ENCODE peak calls at places on chromosomes 1 and 21, in four cellular contexts. S is upper lobe of left lung, V is uterus, M is Peyer's patch. I is an unnamed sample.

GRCh38 chr1:112997781-112998180 is 41.8 kb upstream of the SLC16A1 start:
- DNase-seq in S (no peak), V (no peak), M (no peak), I (no peak)

GRCh38 chr1:35049116-35049515 is 17.4 kb upstream of the ZMYM6 start:
- DNase-seq in V (no peak), M (no peak), S (no peak), I (no peak)

GRCh38 chr1:36125129-36125991 is at the start of gene COL8A2:
- DNase-seq in V (peak; percentile 66), M (no peak), S (no peak), I (no peak)

GRCh38 chr1:17926906-17927305 is 171.8 kb downstream of the ACTL8 start:
- DNase-seq in S (no peak), V (no peak), M (no peak), I (no peak)

GRCh38 chr1:5983361-5984103 is 8.7 kb downstream of the NPHP4 start:
- DNase-seq in M (no peak), V (no peak), S (no peak), I (no peak)

GRCh38 chr1:201645956-201646355 is 107.0 kb downstream of the NAV1 start:
- DNase-seq in S (no peak), M (no peak), V (no peak), I (no peak)

GRCh38 chr1:24964811-24965570 is 34.9 kb upstream of the RUNX3 start:
- DNase-seq in S (peak; percentile 62), V (no peak), M (peak; percentile 95), I (no peak)

GRCh38 chr1:154318386-154318785 is 2.5 kb upstream of the AQP10 start:
- DNase-seq in M (no peak), V (no peak), S (no peak), I (no peak)

GRCh38 chr1:58460469-58460868 is 86.1 kb downstream of the OMA1 start:
- DNase-seq in M (no peak), S (no peak), V (no peak), I (no peak)

GRCh38 chr1:153771841-153772593 is 3.2 kb upstream of the SLC27A3 start:
- DNase-seq in S (no peak), V (peak; percentile 65), M (no peak), I (no peak)

GRCh38 chr1:106173101-106173500 is 883.4 kb upstream of the PRMT6 start:
- DNase-seq in M (no peak), S (no peak), V (no peak), I (no peak)

GRCh38 chr1:35717911-35718476 is 690 bp downstream of the C1orf216 start:
- DNase-seq in M (peak; percentile 50), S (peak; percentile 67), V (peak; percentile 57), I (no peak)

GRCh38 chr1:5811419-5811818 is 180.8 kb downstream of the NPHP4 start:
- DNase-seq in S (no peak), M (no peak), V (no peak), I (no peak)

GRCh38 chr1:2399890-2400575 is 8.4 kb downstream of the RER1 start:
- DNase-seq in M (no peak), V (no peak), S (no peak), I (no peak)

GRCh38 chr1:224116131-224116530 is 2.2 kb downstream of the FBXO28 start:
- DNase-seq in M (no peak), V (no peak), S (no peak), I (no peak)

GRCh38 chr1:245211035-245211749 is 56.4 kb downstream of the KIF26B start:
- DNase-seq in S (no peak), V (no peak), M (no peak), I (no peak)

GRCh38 chr1:78441921-78442320 is 48.9 kb upstream of the PTGFR start:
- DNase-seq in S (no peak), M (no peak), V (no peak), I (no peak)

GRCh38 chr1:41322835-41323234 is 38.4 kb upstream of the FOXO6 start:
- DNase-seq in V (no peak), M (peak; percentile 68), S (no peak), I (no peak)

GRCh38 chr1:232634086-232634485 is 4.2 kb upstream of the SIPA1L2 start:
- DNase-seq in M (peak; percentile 78), S (peak; percentile 92), V (no peak), I (no peak)

GRCh38 chr21:36350282-36350910 is 30.4 kb downstream of the MORC3 start:
- DNase-seq in M (no peak), S (no peak), V (no peak), I (no peak)

GRCh38 chr1:39305555-39305954 is 101.1 kb downstream of the MACF1 start:
- DNase-seq in S (no peak), M (no peak), V (no peak), I (no peak)

GRCh38 chr1:117162806-117163205 is 41.3 kb upstream of the TRIM45 start:
- DNase-seq in S (no peak), M (no peak), V (no peak), I (no peak)

GRCh38 chr1:35557118-35557610 is at the start of gene KIAA0319L:
- DNase-seq in V (peak; percentile 87), M (peak; percentile 94), S (peak; percentile 94), I (no peak)

GRCh38 chr1:203470240-203470639 is 5.4 kb upstream of the PRELP start:
- DNase-seq in M (no peak), S (no peak), V (no peak), I (no peak)

GRCh38 chr1:46494910-46495309 is 5.3 kb downstream of the DMBX1 start:
- DNase-seq in S (no peak), V (no peak), M (no peak), I (no peak)

GRCh38 chr21:37073417-37074194 is 552 bp downstream of the TTC3 start:
- DNase-seq in V (no peak), M (peak; percentile 79), S (peak; percentile 60), I (no peak)

GRCh38 chr1:108570128-108570527 is 10.2 kb downstream of the EEIG2 start:
- DNase-seq in V (no peak), S (no peak), M (no peak), I (no peak)

GRCh38 chr1:237814319-237814924 is 76.3 kb downstream of the ZP4 start:
- DNase-seq in V (no peak), M (no peak), S (no peak), I (no peak)

DNA sequence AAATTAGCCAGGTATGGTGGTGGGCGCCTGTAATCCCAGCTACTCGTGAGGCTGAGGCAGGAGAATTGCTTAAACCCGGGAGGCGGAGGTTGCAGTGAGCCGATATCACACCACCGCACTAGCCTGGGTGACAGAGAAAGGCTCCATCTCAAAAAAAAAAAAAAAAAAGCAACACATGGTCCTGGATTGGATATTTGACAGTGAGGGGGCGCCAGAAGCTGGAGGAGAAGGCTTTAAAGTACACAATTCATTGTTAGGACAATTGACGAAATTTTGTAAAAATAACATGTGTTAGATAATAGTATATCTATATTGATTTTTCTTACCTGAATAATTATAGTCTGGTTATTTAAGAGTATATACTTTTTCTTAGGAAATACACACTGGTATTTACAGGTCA is 50.2 kb upstream of the USP25 start:
- DNase-seq in S (no peak), V (no peak), M (no peak), I (no peak)
- TF ChIP-seq CTCF in S (no peak), V (no peak), M (no peak), I (no peak)

GRCh38 chr1:90613371-90613770 is 103.7 kb downstream of the BARHL2 start:
- DNase-seq in M (no peak), S (no peak), V (no peak), I (no peak)

GRCh38 chr1:90612033-90612432 is 105.1 kb downstream of the BARHL2 start:
- DNase-seq in M (no peak), S (no peak), V (no peak), I (no peak)

GRCh38 chr1:90614872-90615271 is 102.2 kb downstream of the BARHL2 start:
- DNase-seq in V (no peak), S (no peak), M (no peak), I (no peak)

GRCh38 chr1:90616395-90616794 is 100.7 kb downstream of the BARHL2 start:
- DNase-seq in M (no peak), V (no peak), S (no peak), I (no peak)
- TF ChIP-seq CTCF in M (no peak), V (no peak), S (no peak), I (peak; percentile 54)

GRCh38 chr1:9841460-9841859 is 17.7 kb upstream of the CLSTN1 start:
- DNase-seq in V (no peak), M (no peak), S (no peak), I (no peak)

GRCh38 chr1:9844106-9844505 is 20.3 kb upstream of the CLSTN1 start:
- DNase-seq in S (no peak), M (no peak), V (no peak), I (no peak)

GRCh38 chr1:9842073-9842711 is 18.4 kb upstream of the CLSTN1 start:
- DNase-seq in S (no peak), M (no peak), V (no peak), I (no peak)

GRCh38 chr1:9843576-9843945 is 19.8 kb upstream of the CLSTN1 start:
- DNase-seq in S (no peak), V (no peak), M (no peak), I (no peak)

DNA sequence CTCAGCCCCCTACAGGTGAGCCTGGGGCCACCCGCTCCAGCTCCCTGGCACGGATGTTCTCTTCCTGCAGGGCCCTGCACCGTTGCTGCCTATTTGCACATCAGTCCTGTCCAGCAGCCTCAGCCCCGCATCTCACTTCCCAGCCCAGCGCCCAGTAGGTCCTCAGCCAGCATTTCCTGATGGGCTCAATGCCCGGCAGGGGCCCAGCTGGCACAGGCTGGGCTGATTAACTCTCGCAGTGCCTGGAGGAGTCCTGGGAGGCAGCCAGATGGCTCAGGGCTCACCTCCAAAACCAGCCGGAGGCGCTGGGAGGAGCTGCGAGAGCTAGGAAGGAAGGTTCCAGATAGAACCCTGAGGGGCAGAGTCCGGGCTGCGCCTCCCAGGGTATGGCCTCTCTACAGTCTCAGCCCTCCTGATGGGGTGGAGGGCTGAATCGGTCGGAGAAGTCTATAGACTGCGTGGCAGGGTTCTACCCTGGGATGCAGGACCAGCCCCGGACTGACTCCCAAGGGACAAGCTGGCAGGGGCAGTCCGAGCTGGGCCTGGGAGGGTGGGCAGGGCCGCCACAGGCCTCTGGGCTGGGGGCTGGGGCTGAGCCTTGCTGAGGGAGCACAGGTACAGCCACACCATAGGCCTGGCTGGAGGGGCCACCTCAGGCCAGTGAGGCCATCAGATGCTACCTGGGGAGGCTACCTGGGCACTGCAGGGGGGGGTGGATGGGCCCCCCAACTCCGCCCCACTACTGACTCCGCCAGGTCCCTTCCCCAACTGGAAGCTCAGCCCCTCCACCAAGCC is 19.2 kb upstream of the CLSTN1 start:
- DNase-seq in V (no peak), M (peak; percentile 68), S (no peak), I (no peak)
- TF ChIP-seq CTCF in V (no peak), M (no peak), S (no peak), I (no peak)

GRCh38 chr1:42691157-42691498 is 8.9 kb downstream of the YBX1 start:
- DNase-seq in S (no peak), M (no peak), V (no peak), I (no peak)

GRCh38 chr1:42692941-42693340 is 10.7 kb downstream of the YBX1 start:
- DNase-seq in S (no peak), V (no peak), M (no peak), I (no peak)

GRCh38 chr1:42689912-42690311 is 7.7 kb downstream of the YBX1 start:
- DNase-seq in S (no peak), V (no peak), M (peak; percentile 58), I (no peak)

GRCh38 chr1:42692461-42692860 is 10.2 kb downstream of the YBX1 start:
- DNase-seq in V (no peak), M (peak; percentile 53), S (no peak), I (no peak)

GRCh38 chr1:42690477-42691156 is 8.4 kb downstream of the YBX1 start:
- DNase-seq in V (no peak), M (no peak), S (no peak), I (no peak)
- TF ChIP-seq CTCF in V (no peak), M (no peak), S (no peak), I (no peak)

I was measured in type B pancreatic cell.